ENCODE peak calls at places on chromosomes 12 and 14, in five cellular contexts. One of them, this sample, is unnamed.

GRCh38 chr12:116318738-116319050 is 41.2 kb upstream of the MED13L start:
- DNase-seq in HCT116: no peak
- DNase-seq in PC-3: no peak
- DNase-seq in GM23248: no peak
- DNase-seq in OCI-LY7: no peak
- DNase-seq in this sample: peak; percentile 59

GRCh38 chr12:32444895-32445294 is 45.5 kb downstream of the FGD4 start:
- DNase-seq in HCT116: peak; percentile 86
- DNase-seq in GM23248: peak; percentile 46
- DNase-seq in PC-3: peak; percentile 91
- DNase-seq in OCI-LY7: no peak
- DNase-seq in this sample: peak; percentile 83

GRCh38 chr14:79051009-79051710 is 881.0 kb downstream of the NRXN3 start:
- DNase-seq in PC-3: no peak
- DNase-seq in HCT116: no peak
- DNase-seq in GM23248: no peak
- DNase-seq in OCI-LY7: no peak
- DNase-seq in this sample: no peak

GRCh38 chr12:42426733-42427132 is 100.8 kb downstream of the PPHLN1 start:
- DNase-seq in HCT116: peak; percentile 49
- DNase-seq in PC-3: peak; percentile 74
- DNase-seq in GM23248: peak; percentile 51
- DNase-seq in OCI-LY7: no peak
- DNase-seq in this sample: no peak

GRCh38 chr12:129660961-129661360 is 242.9 kb downstream of the TMEM132D start:
- DNase-seq in OCI-LY7: no peak
- DNase-seq in PC-3: no peak
- DNase-seq in GM23248: no peak
- DNase-seq in HCT116: no peak
- DNase-seq in this sample: no peak

GRCh38 chr12:39329015-39329414 is 113.9 kb downstream of the KIF21A start:
- DNase-seq in PC-3: peak; percentile 44
- DNase-seq in GM23248: peak; percentile 10
- DNase-seq in HCT116: no peak
- DNase-seq in OCI-LY7: no peak
- DNase-seq in this sample: no peak

GRCh38 chr12:129984097-129984496 is 80.3 kb upstream of the TMEM132D start:
- DNase-seq in PC-3: no peak
- DNase-seq in HCT116: no peak
- DNase-seq in GM23248: no peak
- DNase-seq in OCI-LY7: no peak
- DNase-seq in this sample: no peak

GRCh38 chr12:49588761-49589516 is 16.5 kb downstream of the FAM186B start:
- DNase-seq in GM23248: no peak
- DNase-seq in HCT116: no peak
- DNase-seq in PC-3: no peak
- DNase-seq in OCI-LY7: no peak
- DNase-seq in this sample: no peak

GRCh38 chr12:107461222-107461980 is 224.2 kb upstream of the PWP1 start:
- DNase-seq in HCT116: no peak
- DNase-seq in PC-3: peak; percentile 91
- DNase-seq in OCI-LY7: no peak
- DNase-seq in GM23248: peak; percentile 91
- DNase-seq in this sample: peak; percentile 17

GRCh38 chr12:93836616-93837260 is 159.6 kb downstream of the CRADD start:
- DNase-seq in GM23248: no peak
- DNase-seq in PC-3: no peak
- DNase-seq in OCI-LY7: no peak
- DNase-seq in HCT116: no peak
- DNase-seq in this sample: no peak

GRCh38 chr12:52206309-52207040 is 14.7 kb upstream of the KRT80 start:
- DNase-seq in PC-3: no peak
- DNase-seq in OCI-LY7: no peak
- DNase-seq in GM23248: no peak
- DNase-seq in HCT116: no peak
- DNase-seq in this sample: no peak

GRCh38 chr12:57866308-57867019 is 19.9 kb upstream of the CTDSP2 start:
- DNase-seq in PC-3: no peak
- DNase-seq in OCI-LY7: no peak
- DNase-seq in GM23248: no peak
- DNase-seq in HCT116: no peak
- DNase-seq in this sample: no peak

GRCh38 chr12:95203477-95203843 is 13.8 kb downstream of the FGD6 start:
- DNase-seq in PC-3: no peak
- DNase-seq in GM23248: peak; percentile 22
- DNase-seq in HCT116: no peak
- DNase-seq in OCI-LY7: no peak
- DNase-seq in this sample: no peak

GRCh38 chr14:68195126-68195525 is 375.5 kb downstream of the RAD51B start:
- DNase-seq in OCI-LY7: no peak
- DNase-seq in GM23248: no peak
- DNase-seq in HCT116: no peak
- DNase-seq in PC-3: peak; percentile 38
- DNase-seq in this sample: peak; percentile 37

GRCh38 chr14:68232643-68233055 is 413.1 kb downstream of the RAD51B start:
- DNase-seq in HCT116: peak; percentile 82
- DNase-seq in GM23248: peak; percentile 99
- DNase-seq in PC-3: peak; percentile 99
- DNase-seq in OCI-LY7: no peak
- DNase-seq in this sample: peak; percentile 84

GRCh38 chr12:122975790-122976647 is 975 bp downstream of the OGFOD2 start:
- DNase-seq in OCI-LY7: no peak
- DNase-seq in HCT116: no peak
- DNase-seq in GM23248: peak; percentile 53
- DNase-seq in PC-3: no peak
- DNase-seq in this sample: no peak

GRCh38 chr12:130752692-130753230 is 36.7 kb upstream of the RIMBP2 start:
- DNase-seq in OCI-LY7: no peak
- DNase-seq in PC-3: no peak
- DNase-seq in GM23248: no peak
- DNase-seq in HCT116: no peak
- DNase-seq in this sample: no peak

GRCh38 chr14:85437143-85437542 is 92.8 kb upstream of the FLRT2 start:
- DNase-seq in GM23248: peak; percentile 71
- DNase-seq in OCI-LY7: no peak
- DNase-seq in HCT116: no peak
- DNase-seq in PC-3: peak; percentile 77
- DNase-seq in this sample: peak; percentile 38

GRCh38 chr12:126067930-126068329 is 1002.7 kb downstream of the AACS start:
- DNase-seq in HCT116: no peak
- DNase-seq in GM23248: no peak
- DNase-seq in PC-3: no peak
- DNase-seq in OCI-LY7: no peak
- DNase-seq in this sample: no peak

GRCh38 chr12:87274594-87275245 is 754.5 kb downstream of the C12orf50 start:
- DNase-seq in GM23248: peak; percentile 42
- DNase-seq in HCT116: peak; percentile 19
- DNase-seq in OCI-LY7: peak; percentile 23
- DNase-seq in PC-3: peak; percentile 50
- DNase-seq in this sample: peak; percentile 48

GRCh38 chr12:92403210-92404175 is 257.8 kb upstream of the BTG1 start:
- DNase-seq in GM23248: no peak
- DNase-seq in HCT116: no peak
- DNase-seq in PC-3: no peak
- DNase-seq in OCI-LY7: peak; percentile 85
- DNase-seq in this sample: no peak

GRCh38 chr14:98462908-98463307 is 809.1 kb downstream of the BCL11B start:
- DNase-seq in GM23248: no peak
- DNase-seq in PC-3: no peak
- DNase-seq in HCT116: no peak
- DNase-seq in OCI-LY7: no peak
- DNase-seq in this sample: no peak

GRCh38 chr14:98458702-98459101 is 813.3 kb downstream of the BCL11B start:
- DNase-seq in PC-3: no peak
- DNase-seq in OCI-LY7: no peak
- DNase-seq in GM23248: no peak
- DNase-seq in HCT116: no peak
- DNase-seq in this sample: no peak
- H3K9me2 ChIP-seq in PC-3: no peaks in the 10 kb centered on the region
- H3K9me2 ChIP-seq in OCI-LY7: no peaks in the 10 kb centered on the region
- H3K9me2 ChIP-seq in GM23248: no peaks in the 10 kb centered on the region
- H3K9me2 ChIP-seq in HCT116: no peaks in the 10 kb centered on the region
- H3K9me2 ChIP-seq in this sample: no peaks in the 10 kb centered on the region

GRCh38 chr14:50041980-50042379 is 74.4 kb downstream of the VCPKMT start:
- DNase-seq in PC-3: no peak
- DNase-seq in HCT116: no peak
- DNase-seq in OCI-LY7: no peak
- DNase-seq in GM23248: no peak
- DNase-seq in this sample: no peak
- H3K4me1 ChIP-seq in PC-3: peaks cover 76% of the 10 kb centered on the region
- H3K4me1 ChIP-seq in HCT116: peaks cover 60% of the 10 kb centered on the region
- H3K4me1 ChIP-seq in OCI-LY7: peaks cover 35% of the 10 kb centered on the region
- H3K4me1 ChIP-seq in GM23248: peaks cover 51% of the 10 kb centered on the region
- H3K4me1 ChIP-seq in this sample: peaks cover 24% of the 10 kb centered on the region

DNA sequence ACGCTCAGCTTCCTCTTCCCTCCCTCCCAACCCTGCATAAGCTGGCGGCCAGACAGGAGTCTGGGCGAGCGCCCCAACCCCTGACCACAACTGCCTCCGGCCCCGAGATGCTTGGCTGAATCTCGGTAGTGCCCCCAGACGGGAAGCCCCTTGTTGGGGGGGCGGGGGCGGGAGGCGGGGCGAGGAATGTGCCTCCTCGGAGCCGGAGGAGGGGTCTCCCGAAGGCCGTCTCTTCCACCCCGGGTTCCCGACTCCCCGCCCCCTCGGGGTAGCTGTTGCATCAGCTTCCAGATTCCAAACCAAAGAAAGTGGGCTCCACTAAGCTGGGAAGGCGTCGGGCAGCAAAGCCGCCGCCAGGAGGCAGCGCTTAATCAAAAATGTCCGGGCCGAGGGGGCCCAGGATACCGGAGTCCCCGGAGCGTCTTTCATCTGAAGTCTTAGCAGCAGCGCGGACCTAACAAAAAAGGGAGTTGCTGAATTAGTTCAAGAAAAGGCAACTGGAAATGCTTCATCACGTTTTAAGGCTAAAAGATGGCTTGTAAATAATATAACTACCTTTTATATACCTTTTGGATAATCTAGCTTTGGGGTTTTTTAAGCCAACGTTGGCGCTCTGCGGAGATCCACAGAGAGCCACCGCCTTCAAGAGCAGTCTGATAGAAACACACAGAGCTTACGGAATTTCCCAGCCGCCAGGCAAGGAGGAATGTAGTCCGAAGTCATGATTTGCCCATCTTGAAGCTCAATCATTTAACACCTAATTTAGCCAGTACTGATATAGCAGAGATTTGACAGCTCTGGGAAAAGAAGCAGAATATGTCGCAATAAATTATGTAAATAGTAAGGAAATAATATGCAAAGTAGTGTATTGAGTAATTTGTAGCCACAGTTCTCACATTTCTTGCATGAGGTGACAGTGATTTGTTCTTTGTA is 6.8 kb upstream of the MRPL52 start:
- DNase-seq in HCT116: peak; percentile 51
- DNase-seq in GM23248: peak; percentile 94
- DNase-seq in OCI-LY7: peak; percentile 83
- DNase-seq in PC-3: peak; percentile 89
- DNase-seq in this sample: peak; percentile 94
- TF ChIP-seq EZH2phosphoT487 in HCT116: no peak
- TF ChIP-seq EZH2phosphoT487 in GM23248: no peak
- TF ChIP-seq EZH2phosphoT487 in OCI-LY7: no peak
- TF ChIP-seq EZH2phosphoT487 in PC-3: no peak
- TF ChIP-seq EZH2phosphoT487 in this sample: no peak

GRCh38 chr14:76490735-76491134 is 114.8 kb downstream of the ESRRB start:
- DNase-seq in OCI-LY7: no peak
- DNase-seq in HCT116: no peak
- DNase-seq in GM23248: no peak
- DNase-seq in PC-3: no peak
- DNase-seq in this sample: no peak

GRCh38 chr14:76495983-76496382 is 120.0 kb downstream of the ESRRB start:
- DNase-seq in OCI-LY7: no peak
- DNase-seq in PC-3: no peak
- DNase-seq in HCT116: no peak
- DNase-seq in GM23248: no peak
- DNase-seq in this sample: no peak

GRCh38 chr14:76489667-76490066 is 113.7 kb downstream of the ESRRB start:
- DNase-seq in OCI-LY7: no peak
- DNase-seq in PC-3: no peak
- DNase-seq in GM23248: no peak
- DNase-seq in HCT116: no peak
- DNase-seq in this sample: no peak

GRCh38 chr14:76488551-76488950 is 112.6 kb downstream of the ESRRB start:
- DNase-seq in OCI-LY7: no peak
- DNase-seq in GM23248: no peak
- DNase-seq in HCT116: no peak
- DNase-seq in PC-3: no peak
- DNase-seq in this sample: no peak

DNA sequence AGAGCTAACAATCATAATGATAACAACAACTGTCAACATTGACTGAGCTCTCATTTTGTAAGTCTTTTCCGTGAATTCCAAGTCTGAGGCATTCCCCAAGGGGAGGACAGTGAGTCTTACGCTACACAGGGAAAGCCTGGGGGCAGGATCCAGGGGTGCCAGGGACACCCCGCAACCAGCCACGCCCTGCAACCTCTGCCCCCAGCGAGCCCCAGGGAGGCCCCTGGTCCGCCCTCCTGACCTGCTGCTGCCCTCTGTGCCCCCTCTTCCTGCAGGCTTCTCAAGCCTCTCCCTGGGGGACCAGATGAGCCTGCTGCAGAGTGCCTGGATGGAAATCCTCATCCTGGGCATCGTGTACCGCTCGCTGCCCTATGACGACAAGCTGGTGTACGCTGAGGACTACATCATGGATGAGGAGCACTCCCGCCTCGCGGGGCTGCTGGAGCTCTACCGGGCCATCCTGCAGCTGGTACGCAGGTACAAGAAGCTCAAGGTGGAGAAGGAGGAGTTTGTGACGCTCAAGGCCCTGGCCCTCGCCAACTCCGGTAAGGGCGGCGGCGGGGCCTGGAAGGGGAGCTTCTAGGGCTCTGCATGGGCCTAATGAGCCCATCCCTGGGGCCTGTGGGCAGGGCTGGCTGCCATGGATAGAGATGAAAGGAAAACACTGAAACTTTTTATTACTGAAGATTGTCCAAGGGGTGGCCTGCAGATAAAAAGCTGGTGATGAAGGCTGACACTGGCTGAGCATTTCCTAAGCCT is 115.4 kb downstream of the ESRRB start:
- DNase-seq in OCI-LY7: no peak
- DNase-seq in HCT116: no peak
- DNase-seq in GM23248: no peak
- DNase-seq in PC-3: no peak
- DNase-seq in this sample: no peak
- H3K9me2 ChIP-seq in OCI-LY7: no peaks in the 10 kb centered on the region
- H3K9me2 ChIP-seq in HCT116: no peaks in the 10 kb centered on the region
- H3K9me2 ChIP-seq in GM23248: no peaks in the 10 kb centered on the region
- H3K9me2 ChIP-seq in PC-3: no peaks in the 10 kb centered on the region
- H3K9me2 ChIP-seq in this sample: no peaks in the 10 kb centered on the region

This sample was measured in hepatocyte.